ENCODE peak calls at places on chromosomes 6 and 20, in nine cellular contexts. Y, Q, J, L, I, V, Z, R and B are unnamed samples.

GRCh38 chr6:34922177-34922663 is 33.2 kb downstream of the ANKS1A start:
- DNase-seq in Y (no peak), Q (no peak), J (peak), L (no peak), I (peak), V (peak), Z (no peak), R (no peak), B (no peak)

GRCh38 chr20:17875106-17875980 is 93.3 kb downstream of the SNX5 start:
- DNase-seq in Y (no peak), Q (peak), J (no peak), L (no peak), I (no peak), V (no peak), Z (no peak), R (peak), B (no peak)

GRCh38 chr20:62900692-62901584 is 25.4 kb downstream of the DIDO1 start:
- DNase-seq in Y (peak), Q (peak), J (no peak), L (peak), I (no peak), V (peak), Z (peak), R (no peak), B (peak)

GRCh38 chr20:48824830-48825550 is 2.8 kb downstream of the PREX1 start:
- DNase-seq in Y (no peak), Q (no peak), J (no peak), L (no peak), I (no peak), V (no peak), Z (no peak), R (peak), B (no peak)

GRCh38 chr20:40813213-40813510 is 124.1 kb upstream of the MAFB start:
- DNase-seq in Y (peak), Q (no peak), J (no peak), L (no peak), I (no peak), V (no peak), Z (no peak), R (no peak), B (no peak)

GRCh38 chr6:85561750-85562357 is 31.8 kb downstream of the SNX14 start:
- DNase-seq in Y (no peak), Q (no peak), J (no peak), L (no peak), I (no peak), V (no peak), Z (no peak), R (no peak), B (no peak)

GRCh38 chr6:10555625-10556309 is 34.6 kb downstream of the GCNT2 start:
- DNase-seq in Y (peak), Q (peak), J (no peak), L (no peak), I (no peak), V (peak), Z (peak), R (no peak), B (peak)

GRCh38 chr6:54282186-54282585 is 26.1 kb upstream of the TINAG start:
- DNase-seq in Y (no peak), Q (no peak), J (no peak), L (no peak), I (peak), V (no peak), Z (no peak), R (no peak), B (no peak)

GRCh38 chr6:42702200-42702599 is 20.2 kb downstream of the PRPH2 start:
- DNase-seq in Y (no peak), Q (no peak), J (no peak), L (no peak), I (no peak), V (no peak), Z (no peak), R (no peak), B (no peak)

GRCh38 chr20:38473353-38473795 is 731 bp downstream of the RALGAPB start:
- DNase-seq in Y (no peak), Q (no peak), J (no peak), L (no peak), I (peak), V (no peak), Z (peak), R (no peak), B (no peak)

GRCh38 chr6:24876496-24877465 is 59.0 kb downstream of the RIPOR2 start:
- DNase-seq in Y (no peak), Q (no peak), J (no peak), L (no peak), I (no peak), V (no peak), Z (no peak), R (no peak), B (no peak)

GRCh38 chr20:20630551-20630950 is 81.9 kb downstream of the RALGAPA2 start:
- DNase-seq in Y (no peak), Q (no peak), J (no peak), L (no peak), I (no peak), V (no peak), Z (no peak), R (no peak), B (no peak)

GRCh38 chr6:137873273-137873762 is 6.3 kb downstream of the TNFAIP3 start:
- DNase-seq in Y (no peak), Q (peak), J (no peak), L (peak), I (no peak), V (no peak), Z (no peak), R (no peak), B (no peak)

GRCh38 chr6:44537306-44538049 is 150.0 kb downstream of the CDC5L start:
- DNase-seq in Y (no peak), Q (no peak), J (no peak), L (no peak), I (no peak), V (no peak), Z (peak), R (no peak), B (peak)

GRCh38 chr6:16136536-16137450 is 7.9 kb downstream of the MYLIP start:
- DNase-seq in Y (no peak), Q (no peak), J (no peak), L (no peak), I (no peak), V (peak), Z (no peak), R (no peak), B (no peak)

GRCh38 chr20:35539756-35540212 is 2.1 kb upstream of the ERGIC3 start:
- DNase-seq in Y (no peak), Q (peak), J (no peak), L (no peak), I (no peak), V (peak), Z (peak), R (no peak), B (peak)

GRCh38 chr6:118668761-118669411 is 17.5 kb upstream of the CEP85L start:
- DNase-seq in Y (no peak), Q (no peak), J (no peak), L (no peak), I (no peak), V (no peak), Z (no peak), R (no peak), B (no peak)

GRCh38 chr20:8151371-8151770 is 19.3 kb downstream of the PLCB1 start:
- DNase-seq in Y (no peak), Q (no peak), J (no peak), L (no peak), I (no peak), V (no peak), Z (peak), R (no peak), B (peak)

GRCh38 chr6:121436172-121436965 is 923 bp downstream of the GJA1 start:
- DNase-seq in Y (no peak), Q (no peak), J (no peak), L (no peak), I (no peak), V (no peak), Z (no peak), R (no peak), B (no peak)

GRCh38 chr6:105839266-105839665 is 246.9 kb upstream of the PRDM1 start:
- DNase-seq in Y (no peak), Q (no peak), J (no peak), L (no peak), I (no peak), V (no peak), Z (no peak), R (no peak), B (no peak)

GRCh38 chr6:17224056-17224455 is 57.1 kb upstream of the RBM24 start:
- DNase-seq in Y (no peak), Q (no peak), J (no peak), L (no peak), I (no peak), V (no peak), Z (no peak), R (no peak), B (no peak)

GRCh38 chr20:17898548-17898994 is 70.0 kb downstream of the SNX5 start:
- DNase-seq in Y (no peak), Q (peak), J (peak), L (peak), I (no peak), V (peak), Z (peak), R (peak), B (no peak)

GRCh38 chr6:39617023-39617422 is 108.2 kb downstream of the KIF6 start:
- DNase-seq in Y (no peak), Q (no peak), J (no peak), L (no peak), I (no peak), V (no peak), Z (no peak), R (no peak), B (no peak)

GRCh38 chr6:11613858-11614257 is 76.3 kb downstream of the TMEM170B start:
- DNase-seq in Y (no peak), Q (no peak), J (no peak), L (peak), I (peak), V (no peak), Z (no peak), R (no peak), B (no peak)

GRCh38 chr6:32947552-32948465 is 5.1 kb downstream of the HLA-DMA start:
- DNase-seq in Y (no peak), Q (peak), J (peak), L (no peak), I (no peak), V (no peak), Z (peak), R (no peak), B (peak)

GRCh38 chr20:30593572-30593971 is 663.9 kb upstream of the DEFB115 start:
- DNase-seq in Y (peak), Q (no peak), J (no peak), L (no peak), I (no peak), V (no peak), Z (no peak), R (no peak), B (no peak)

GRCh38 chr20:39862613-39863012 is 826.4 kb downstream of the MAFB start:
- DNase-seq in Y (no peak), Q (no peak), J (no peak), L (no peak), I (no peak), V (no peak), Z (no peak), R (no peak), B (no peak)

GRCh38 chr6:150119256-150119655 is 23.6 kb upstream of the PPP1R14C start:
- DNase-seq in Y (no peak), Q (no peak), J (no peak), L (no peak), I (no peak), V (no peak), Z (peak), R (no peak), B (peak)

GRCh38 chr20:1324598-1325172 is 4.3 kb downstream of the SDCBP2 start:
- DNase-seq in Y (peak), Q (no peak), J (no peak), L (peak), I (no peak), V (no peak), Z (no peak), R (peak), B (no peak)

GRCh38 chr6:41568585-41569384 is 22.6 kb downstream of the FOXP4 start:
- DNase-seq in Y (no peak), Q (peak), J (no peak), L (no peak), I (no peak), V (peak), Z (peak), R (no peak), B (peak)

GRCh38 chr6:136521430-136521829 is 28.8 kb downstream of the MAP7 start:
- DNase-seq in Y (no peak), Q (no peak), J (no peak), L (no peak), I (no peak), V (no peak), Z (no peak), R (no peak), B (no peak)

GRCh38 chr6:1526689-1527088 is 83.0 kb upstream of the FOXC1 start:
- DNase-seq in Y (no peak), Q (no peak), J (no peak), L (no peak), I (no peak), V (no peak), Z (no peak), R (no peak), B (no peak)